ENCODE peak calls at places on chromosomes 3 and 15, in five cellular contexts. B is H1, J is H9, U is IMR-90, X is mesendoderm. O is an unnamed sample. For H3K4me1, the result is how much of the 10 kb centered on the place peaks cover.

GRCh38 chr15:56598991-56599390 is 134.1 kb upstream of the MNS1 start:
- DNase-seq in B (no peak), J (no peak), U (peak), X (no peak), O (no peak)

GRCh38 chr3:129619726-129620162 is 13.3 kb upstream of the PLXND1 start:
- DNase-seq in B (no peak), J (no peak), U (no peak), X (no peak), O (no peak)

GRCh38 chr15:55267401-55268053 is 22.1 kb downstream of the RAB27A start:
- DNase-seq in B (no peak), J (no peak), U (peak), X (no peak), O (no peak)

GRCh38 chr15:51752918-51753317 is 1.5 kb downstream of the TMOD2 start:
- DNase-seq in B (no peak), J (no peak), U (no peak), X (no peak), O (no peak)

GRCh38 chr15:88605507-88606436 is 15.4 kb upstream of the AEN start:
- DNase-seq in B (peak), J (peak), U (peak), X (peak), O (peak)

GRCh38 chr3:46880884-46881818 is 3.6 kb downstream of the PTH1R start:
- DNase-seq in B (peak), J (no peak), U (no peak), X (peak), O (no peak)

GRCh38 chr3:79467721-79468120 is 300.1 kb downstream of the ROBO1 start:
- DNase-seq in B (no peak), J (peak), U (no peak), X (peak), O (no peak)

GRCh38 chr3:169455472-169455871 is 208.0 kb downstream of the MECOM start:
- DNase-seq in B (no peak), J (no peak), U (no peak), X (no peak), O (no peak)

GRCh38 chr15:96053039-96054021 is 277.2 kb upstream of the NR2F2 start:
- DNase-seq in B (peak), J (peak), U (no peak), X (peak), O (peak)

DNA sequence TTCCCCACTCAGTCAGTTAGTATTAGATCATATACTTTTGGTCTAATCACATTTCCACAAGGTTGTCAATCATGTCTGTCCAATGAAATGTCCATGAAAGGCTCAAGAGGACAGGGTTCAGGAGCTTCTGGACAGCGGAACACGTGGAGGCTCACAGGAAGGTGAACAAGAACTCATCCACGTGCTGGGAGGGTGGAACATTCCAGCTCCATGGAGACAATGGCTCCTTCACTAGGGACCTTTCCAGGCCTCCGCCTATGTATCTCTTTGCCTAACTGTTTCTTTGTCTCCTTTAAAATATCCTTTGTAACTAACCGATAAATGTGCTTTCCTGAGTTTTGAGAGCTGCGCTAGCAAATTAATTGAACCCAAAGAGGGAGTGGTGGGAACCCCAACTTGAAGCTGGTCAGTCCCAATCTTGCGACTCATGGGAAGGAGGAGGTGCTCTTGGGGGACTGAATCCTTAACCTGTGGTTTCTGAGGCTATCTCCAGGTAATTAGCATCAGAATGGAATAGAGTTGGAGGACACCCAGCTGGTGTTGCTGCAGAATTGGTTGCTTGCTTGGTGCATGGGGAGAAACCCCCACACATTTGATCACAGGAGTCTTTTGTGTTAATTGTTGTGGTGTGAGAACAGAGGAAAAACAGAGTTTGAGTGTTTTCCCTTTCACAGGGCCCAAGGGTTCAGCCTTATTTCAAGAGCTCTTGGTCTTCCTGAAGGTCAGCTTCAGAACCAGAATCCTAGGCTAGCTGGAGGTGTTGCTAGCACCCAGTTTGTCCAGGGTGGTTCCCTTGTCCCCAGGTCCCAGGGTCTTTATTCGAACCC is 3.0 kb upstream of the TKT start:
- DNase-seq in B (no peak), J (peak), U (no peak), X (peak), O (no peak)
- H3K4me1 ChIP-seq in B (under half), J (under half), U (under half), X (under half), O (under half)

DNA sequence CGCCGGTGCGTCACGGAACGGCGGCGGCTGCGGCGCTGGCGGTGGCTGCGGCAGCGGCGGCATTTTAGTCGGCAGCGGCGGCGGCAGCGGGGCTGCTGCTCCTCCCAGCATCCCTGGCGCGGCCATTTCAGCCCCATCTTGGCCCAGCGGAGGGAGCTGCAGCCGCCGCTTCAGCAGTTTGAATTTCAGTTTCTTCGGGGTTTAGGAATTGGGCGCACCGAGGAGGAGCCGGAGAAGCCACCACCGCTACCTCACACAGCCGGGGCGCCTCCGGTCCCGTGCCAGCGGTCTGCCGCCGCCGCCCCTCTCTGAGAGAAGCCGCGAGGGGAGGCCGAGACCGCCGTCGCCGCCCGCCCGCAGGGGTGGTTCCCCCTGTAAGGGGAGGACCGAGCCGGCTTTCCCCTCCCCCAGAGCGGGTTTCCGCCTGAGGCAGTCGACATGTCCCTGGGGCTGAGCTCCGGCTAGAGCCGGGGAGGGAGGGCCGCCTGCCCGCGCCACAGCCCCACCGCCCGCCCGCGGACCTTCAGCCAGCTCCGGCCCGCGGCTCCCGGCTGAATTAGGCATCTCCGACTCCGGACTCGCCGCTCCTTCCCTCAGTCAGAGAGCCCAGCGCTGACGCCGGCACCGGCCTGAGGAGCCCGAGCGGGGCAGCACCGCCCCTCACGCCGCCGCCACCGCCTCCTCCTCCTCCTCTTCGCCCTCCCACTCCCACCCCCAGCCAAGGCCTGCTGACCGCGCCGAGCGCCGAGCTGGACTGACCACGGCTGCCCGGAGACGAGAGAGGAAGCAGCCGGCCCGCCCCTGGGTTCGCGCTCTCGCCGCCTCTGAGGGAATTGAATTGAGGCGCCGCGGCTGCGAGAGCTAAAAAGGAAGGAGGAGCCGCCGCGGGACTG is at the start of gene TSC22D2:
- DNase-seq in B (peak), J (peak), U (peak), X (peak), O (peak)
- H3K23ac ChIP-seq in B (no peak), J (no peak), U (peak), X (peak), O (peak)

GRCh38 chr15:84654689-84655453 is 788 bp upstream of the WDR73 start:
- DNase-seq in B (peak), J (peak), U (peak), X (peak), O (peak)
- H3K4me1 ChIP-seq in B (under half), J (under half), U (under half), X (under half), O (under half)

GRCh38 chr15:27690290-27690689 is 408.8 kb downstream of the OCA2 start:
- DNase-seq in B (no peak), J (peak), U (no peak), X (peak), O (no peak)
- H3K23ac ChIP-seq in B (no peak), J (no peak), U (no peak), X (no peak), O (no peak)

DNA sequence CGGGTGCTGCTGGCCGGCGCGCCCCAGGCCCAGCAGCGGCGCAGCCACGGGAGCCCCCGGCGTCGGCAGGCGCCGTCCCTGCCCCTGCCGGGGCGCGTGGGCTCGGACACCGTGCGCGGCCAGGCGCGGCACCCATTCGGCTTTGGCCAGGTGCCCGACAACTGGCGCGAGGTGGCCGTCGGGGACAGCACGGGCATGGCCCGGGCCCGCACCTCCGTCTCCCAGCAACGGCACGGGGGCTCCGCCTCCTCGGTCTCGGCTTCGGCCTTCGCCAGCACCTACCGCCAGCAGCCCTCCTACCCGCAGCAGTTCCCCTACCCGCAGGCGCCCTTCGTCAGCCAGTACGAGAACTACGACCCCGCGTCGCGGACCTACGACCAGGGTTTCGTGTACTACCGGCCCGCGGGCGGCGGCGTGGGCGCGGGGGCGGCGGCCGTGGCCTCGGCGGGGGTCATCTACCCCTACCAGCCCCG is 777 bp downstream of the LOXL1 start:
- DNase-seq in B (peak), J (peak), U (no peak), X (peak), O (no peak)
- H3K4me1 ChIP-seq in B (under half), J (under half), U (half or more), X (under half), O (under half)

DNA sequence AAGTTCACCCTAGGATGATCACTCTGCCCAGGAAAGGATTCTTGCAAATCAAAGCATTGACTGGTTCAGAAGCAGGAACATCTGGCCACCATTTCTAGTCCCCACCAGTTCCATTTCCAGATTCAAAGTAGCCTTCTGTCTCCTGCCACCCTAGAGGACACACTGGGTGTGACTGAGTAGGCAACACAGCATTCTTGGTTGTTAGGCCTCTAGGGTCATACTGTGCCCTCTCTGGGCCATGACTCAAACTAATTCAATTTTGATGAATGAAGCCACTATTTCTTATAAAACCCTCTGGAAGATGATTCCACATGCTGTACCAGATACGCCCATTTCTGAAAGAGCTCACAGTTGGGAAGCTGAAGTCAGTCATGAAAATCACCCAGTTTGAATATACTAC is 69.7 kb downstream of the WDR76 start:
- DNase-seq in B (no peak), J (no peak), U (no peak), X (no peak), O (no peak)
- H3K23ac ChIP-seq in B (no peak), J (no peak), U (no peak), X (no peak), O (no peak)

O was measured in neuronal stem cell.